ENCODE peak calls at places on chromosomes 5 and 9, in eight cellular contexts. G, D, Y, X, Q, F, O and N are unnamed samples. For H3K4me1, the result is how much of the 10 kb centered on the place peaks cover.

GRCh38 chr9:122159026-122159924 is at the start of the genes MORN5 and NDUFA8:
- DNase-seq in G (peak), D (peak), Y (peak), X (peak), Q (peak), F (peak), O (peak), N (peak)

GRCh38 chr5:96297290-96297689 is 135.8 kb downstream of the PCSK1 start:
- DNase-seq in G (no peak), D (no peak), Y (peak), X (no peak), Q (no peak), F (no peak), O (peak), N (no peak)

GRCh38 chr5:149128023-149128875 is 13.0 kb upstream of the ABLIM3 start:
- DNase-seq in G (no peak), D (no peak), Y (peak), X (no peak), Q (no peak), F (no peak), O (peak), N (peak)

GRCh38 chr5:35926389-35927051 is 11.9 kb downstream of the CAPSL start:
- DNase-seq in G (no peak), D (no peak), Y (peak), X (no peak), Q (no peak), F (peak), O (peak), N (peak)

GRCh38 chr9:95370064-95370463 is 52.6 kb upstream of the FANCC start:
- DNase-seq in G (no peak), D (no peak), Y (peak), X (no peak), Q (no peak), F (no peak), O (peak), N (no peak)

GRCh38 chr5:66894480-66895240 is 298.5 kb downstream of the MAST4 start:
- DNase-seq in G (no peak), D (no peak), Y (peak), X (no peak), Q (no peak), F (no peak), O (peak), N (no peak)

GRCh38 chr9:37417857-37418618 is 4.5 kb upstream of the GRHPR start:
- DNase-seq in G (no peak), D (no peak), Y (no peak), X (no peak), Q (no peak), F (no peak), O (no peak), N (no peak)

GRCh38 chr9:2228132-2228531 is 213.0 kb downstream of the SMARCA2 start:
- DNase-seq in G (no peak), D (no peak), Y (no peak), X (no peak), Q (peak), F (peak), O (peak), N (no peak)

GRCh38 chr9:136529516-136530471 is 16.1 kb downstream of the NOTCH1 start:
- DNase-seq in G (no peak), D (no peak), Y (no peak), X (no peak), Q (no peak), F (no peak), O (no peak), N (no peak)

GRCh38 chr9:108478431-108478837 is 377.4 kb downstream of the ACTL7B start:
- DNase-seq in G (peak), D (no peak), Y (peak), X (no peak), Q (no peak), F (no peak), O (peak), N (no peak)

GRCh38 chr5:84564311-84564710 is 179.6 kb upstream of the EDIL3 start:
- DNase-seq in G (no peak), D (no peak), Y (peak), X (no peak), Q (no peak), F (no peak), O (peak), N (no peak)

GRCh38 chr5:125394661-125395280 is 648.3 kb upstream of the ZNF608 start:
- DNase-seq in G (no peak), D (no peak), Y (no peak), X (no peak), Q (no peak), F (no peak), O (no peak), N (peak)

GRCh38 chr9:127131871-127132270 is 9.4 kb upstream of the ANGPTL2 start:
- DNase-seq in G (no peak), D (no peak), Y (peak), X (no peak), Q (no peak), F (no peak), O (peak), N (no peak)

GRCh38 chr9:99906403-99907207 is at the start of gene STX17:
- DNase-seq in G (peak), D (peak), Y (peak), X (no peak), Q (peak), F (peak), O (peak), N (peak)

GRCh38 chr9:134057311-134057665 is 10.5 kb downstream of the BRD3 start:
- DNase-seq in G (no peak), D (peak), Y (no peak), X (no peak), Q (no peak), F (no peak), O (no peak), N (no peak)

GRCh38 chr9:134056483-134057310 is 11.1 kb downstream of the BRD3 start:
- DNase-seq in G (peak), D (peak), Y (no peak), X (no peak), Q (peak), F (no peak), O (no peak), N (no peak)

GRCh38 chr9:134053941-134054761 is 13.7 kb downstream of the BRD3 start:
- DNase-seq in G (peak), D (peak), Y (no peak), X (no peak), Q (peak), F (no peak), O (no peak), N (no peak)

GRCh38 chr9:134054891-134055811 is 12.7 kb downstream of the BRD3 start:
- DNase-seq in G (peak), D (peak), Y (no peak), X (no peak), Q (peak), F (no peak), O (no peak), N (no peak)

GRCh38 chr9:134055981-134056461 is 11.8 kb downstream of the BRD3 start:
- DNase-seq in G (peak), D (peak), Y (peak), X (no peak), Q (peak), F (no peak), O (peak), N (peak)
- H3K4me1 ChIP-seq in G (half or more), D (half or more), Y (under half), X (under half), Q (half or more), F (under half), O (under half), N (under half)

GRCh38 chr9:134329886-134330285 is 3.6 kb downstream of the RXRA start:
- DNase-seq in G (no peak), D (peak), Y (no peak), X (no peak), Q (no peak), F (no peak), O (no peak), N (peak)
- H3K27ac ChIP-seq in G (peak), D (peak), Y (peak), X (peak), Q (peak), F (no peak), O (peak), N (peak)

GRCh38 chr9:129595903-129596540 is 24.9 kb downstream of the C9orf50 start:
- DNase-seq in G (peak), D (no peak), Y (no peak), X (no peak), Q (no peak), F (no peak), O (no peak), N (no peak)

GRCh38 chr9:129597355-129598088 is 23.4 kb downstream of the C9orf50 start:
- DNase-seq in G (no peak), D (peak), Y (peak), X (no peak), Q (peak), F (no peak), O (peak), N (peak)

GRCh38 chr9:129598089-129598596 is 22.8 kb downstream of the C9orf50 start:
- DNase-seq in G (peak), D (no peak), Y (no peak), X (no peak), Q (no peak), F (no peak), O (no peak), N (no peak)

GRCh38 chr9:129595323-129595741 is 25.6 kb downstream of the C9orf50 start:
- DNase-seq in G (no peak), D (no peak), Y (peak), X (no peak), Q (no peak), F (no peak), O (no peak), N (no peak)

GRCh38 chr9:129596541-129597328 is 24.2 kb downstream of the C9orf50 start:
- DNase-seq in G (no peak), D (peak), Y (peak), X (no peak), Q (peak), F (no peak), O (peak), N (no peak)
- H3K4me3 ChIP-seq in G (peak), D (peak), Y (peak), X (peak), Q (peak), F (peak), O (peak), N (peak)

DNA sequence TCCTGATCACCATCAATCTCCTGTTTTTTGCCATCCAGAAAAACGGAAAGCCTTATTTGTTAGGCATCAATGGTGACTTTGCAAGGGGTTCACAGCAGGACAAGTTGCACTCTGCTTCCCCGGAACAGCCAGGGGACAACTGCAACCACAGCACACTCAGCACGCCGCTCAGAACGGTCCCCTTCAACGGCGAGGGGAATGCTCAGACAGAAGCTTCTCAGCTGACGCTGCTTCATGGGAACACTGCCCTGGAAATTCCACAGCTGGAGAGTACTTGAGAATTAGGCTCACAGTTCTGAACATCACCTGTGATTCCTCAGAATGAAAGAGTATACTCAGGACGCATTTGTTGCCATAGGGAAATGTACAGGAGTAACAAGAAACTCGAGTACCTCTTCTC is 40.1 kb upstream of the PLPP6 start:
- DNase-seq in G (no peak), D (no peak), Y (no peak), X (no peak), Q (no peak), F (no peak), O (no peak), N (no peak)
- H3K4me1 ChIP-seq in G (under half), D (under half), Y (under half), X (under half), Q (under half), F (under half), O (under half), N (under half)

DNA sequence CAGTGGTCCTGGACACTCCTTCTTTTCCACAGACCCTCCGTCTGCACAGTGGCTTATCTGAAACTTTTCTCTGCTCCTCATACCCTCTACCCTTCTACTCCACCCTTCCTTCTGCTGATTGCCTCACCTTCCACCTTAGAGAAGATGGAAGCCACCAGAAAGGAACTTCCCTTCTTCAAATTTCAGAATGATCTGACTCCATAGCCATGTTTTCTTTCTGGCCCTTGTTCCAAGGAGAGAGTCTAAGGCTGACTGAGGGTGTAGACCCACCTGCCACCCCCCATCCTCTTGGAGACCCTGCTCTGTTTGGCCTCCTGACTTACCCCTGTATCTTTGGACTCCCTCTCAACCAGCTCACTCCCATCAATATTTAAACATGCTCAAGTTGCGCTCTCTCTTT is 7.4 kb downstream of the SNX30 start:
- DNase-seq in G (no peak), D (no peak), Y (no peak), X (no peak), Q (no peak), F (no peak), O (no peak), N (no peak)
- H3K27ac ChIP-seq in G (no peak), D (peak), Y (no peak), X (no peak), Q (no peak), F (no peak), O (no peak), N (no peak)

GRCh38 chr5:168291961-168292782 is 727 bp downstream of the WWC1 start:
- DNase-seq in G (no peak), D (no peak), Y (peak), X (no peak), Q (no peak), F (peak), O (peak), N (peak)
- H3K4me3 ChIP-seq in G (peak), D (peak), Y (peak), X (peak), Q (peak), F (peak), O (peak), N (peak)

GRCh38 chr9:131676431-131676972 is 63.4 kb downstream of the RAPGEF1 start:
- DNase-seq in G (no peak), D (no peak), Y (no peak), X (no peak), Q (no peak), F (peak), O (no peak), N (no peak)

GRCh38 chr9:131673531-131673930 is 66.3 kb downstream of the RAPGEF1 start:
- DNase-seq in G (no peak), D (no peak), Y (no peak), X (no peak), Q (no peak), F (no peak), O (no peak), N (no peak)

GRCh38 chr9:131674425-131675421 is 65.2 kb downstream of the RAPGEF1 start:
- DNase-seq in G (no peak), D (no peak), Y (no peak), X (no peak), Q (no peak), F (peak), O (no peak), N (no peak)

GRCh38 chr9:131677051-131677444 is 62.8 kb downstream of the RAPGEF1 start:
- DNase-seq in G (no peak), D (no peak), Y (peak), X (no peak), Q (no peak), F (no peak), O (no peak), N (no peak)

DNA sequence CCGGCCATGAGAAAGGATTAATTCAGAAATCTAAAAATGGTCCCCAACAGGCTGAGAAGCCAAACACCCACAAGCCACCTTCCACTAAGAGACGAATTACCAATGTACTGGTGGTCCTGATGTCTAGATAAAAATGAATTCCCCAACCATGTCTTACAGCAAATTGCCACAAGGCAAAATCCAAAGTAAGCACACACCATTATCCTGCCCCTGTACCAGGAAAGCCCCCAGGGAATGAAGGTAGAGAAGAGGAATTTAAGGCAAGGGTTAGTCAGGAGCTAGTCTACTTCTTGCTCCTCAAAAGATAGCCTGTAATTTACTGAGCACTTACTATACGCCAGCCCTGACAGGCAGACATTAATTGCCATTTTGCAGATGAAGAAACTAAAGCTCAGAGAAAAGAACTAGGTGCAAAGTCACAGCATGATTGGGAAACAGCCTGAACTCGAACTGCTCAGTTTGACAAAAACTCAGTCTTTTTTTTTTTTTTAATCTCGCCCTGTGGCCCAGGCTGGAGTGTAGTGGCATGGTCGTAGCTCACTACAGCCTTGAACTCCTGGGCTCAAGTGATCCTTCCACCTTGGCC is 64.3 kb downstream of the RAPGEF1 start:
- DNase-seq in G (no peak), D (no peak), Y (no peak), X (no peak), Q (no peak), F (no peak), O (no peak), N (no peak)
- H3K4me1 ChIP-seq in G (half or more), D (half or more), Y (under half), X (under half), Q (half or more), F (under half), O (under half), N (under half)

GRCh38 chr9:120997502-120997901 is 52.6 kb downstream of the C5 start:
- DNase-seq in G (no peak), D (no peak), Y (no peak), X (no peak), Q (no peak), F (no peak), O (no peak), N (no peak)

GRCh38 chr9:120998111-120998510 is 52.0 kb downstream of the C5 start:
- DNase-seq in G (no peak), D (no peak), Y (no peak), X (no peak), Q (no peak), F (no peak), O (no peak), N (no peak)

GRCh38 chr9:120996409-120996808 is 53.7 kb downstream of the C5 start:
- DNase-seq in G (no peak), D (no peak), Y (no peak), X (no peak), Q (no peak), F (no peak), O (no peak), N (no peak)

DNA sequence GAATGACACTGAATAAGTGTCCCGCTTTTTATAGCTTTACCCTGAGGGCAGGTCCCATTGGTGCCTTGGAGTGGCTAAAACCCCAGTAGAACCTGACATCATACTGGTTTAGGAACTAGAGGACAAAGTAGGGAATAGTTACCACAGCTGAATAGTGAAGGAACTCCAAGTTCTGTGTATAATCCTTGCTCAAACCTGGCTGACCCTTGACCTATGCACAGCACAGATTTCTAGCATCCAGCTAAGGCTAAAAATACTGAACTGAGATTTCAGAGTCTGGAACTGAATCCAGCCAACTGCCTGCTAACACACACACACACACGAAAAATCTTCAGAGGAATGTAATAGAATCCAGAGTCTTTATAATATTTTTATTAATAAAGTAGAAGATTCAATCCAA is 50.8 kb downstream of the C5 start:
- DNase-seq in G (no peak), D (no peak), Y (no peak), X (no peak), Q (no peak), F (no peak), O (no peak), N (no peak)
- H3K27ac ChIP-seq in G (no peak), D (no peak), Y (no peak), X (no peak), Q (no peak), F (no peak), O (no peak), N (no peak)